ENCODE peak calls at places on chromosomes 2 and 18, in eight cellular contexts. C is upper lobe of left lung, K is HCT116, O is H1, M is Panc1, L is sigmoid colon, Y is SK-N-SH, R is esophagus muscularis mucosa. E is an unnamed sample. For H3K9me3, the result is how much of the 10 kb centered on the place peaks cover.

GRCh38 chr2:26330114-26330581 is 15.8 kb upstream of the SELENOI start:
- DNase-seq in C (peak), R (peak), Y (peak), M (peak), L (peak), K (peak), O (no peak), E (peak)

GRCh38 chr2:1863861-1864260 is 119.5 kb upstream of the PXDN start:
- DNase-seq in K (no peak), Y (no peak), O (no peak), L (no peak), R (no peak), M (no peak), C (peak), E (no peak)

GRCh38 chr2:43021791-43022500 is 204.5 kb downstream of the ZFP36L2 start:
- DNase-seq in Y (no peak), M (no peak), O (peak), K (peak), C (peak), L (peak), R (no peak), E (peak)

GRCh38 chr2:67108231-67108630 is 288.9 kb upstream of the ETAA1 start:
- DNase-seq in K (no peak), L (no peak), R (no peak), M (no peak), C (no peak), Y (no peak), O (no peak), E (no peak)

GRCh38 chr18:38406625-38407024 is 841.0 kb upstream of the CELF4 start:
- DNase-seq in L (no peak), Y (no peak), C (no peak), R (no peak), M (no peak), O (no peak), K (no peak), E (no peak)

GRCh38 chr18:59662008-59662701 is 35.1 kb downstream of the CCBE1 start:
- DNase-seq in L (no peak), R (no peak), Y (no peak), M (no peak), O (no peak), K (no peak), C (no peak), E (no peak)

GRCh38 chr2:118351796-118352195 is 263.5 kb downstream of the INSIG2 start:
- DNase-seq in O (no peak), K (no peak), M (no peak), R (no peak), Y (no peak), C (no peak), L (no peak), E (no peak)

GRCh38 chr2:132943829-132944228 is 273.8 kb upstream of the LYPD1 start:
- DNase-seq in L (no peak), Y (no peak), C (no peak), M (no peak), K (no peak), R (no peak), O (no peak), E (no peak)

GRCh38 chr2:216339456-216340279 is 32.6 kb downstream of the MARCHF4 start:
- DNase-seq in C (no peak), Y (peak), L (no peak), R (peak), K (no peak), O (no peak), M (no peak), E (no peak)

GRCh38 chr2:219576505-219577388 is 4.6 kb downstream of the INHA start:
- DNase-seq in K (no peak), Y (no peak), M (no peak), L (no peak), R (no peak), C (no peak), O (no peak), E (no peak)

GRCh38 chr18:36947820-36948348 is 119.0 kb downstream of the KIAA1328 start:
- DNase-seq in O (peak), Y (no peak), R (no peak), K (peak), M (no peak), L (no peak), C (no peak), E (no peak)

GRCh38 chr2:65053199-65053598 is 3.0 kb upstream of the CEP68 start:
- DNase-seq in L (no peak), M (no peak), O (no peak), R (no peak), Y (no peak), C (no peak), K (no peak), E (peak)

GRCh38 chr2:20593072-20594034 is 57.5 kb downstream of the HS1BP3 start:
- DNase-seq in O (no peak), K (no peak), R (no peak), Y (no peak), M (no peak), L (peak), C (no peak), E (peak)

GRCh38 chr2:17918789-17919188 is 40.3 kb downstream of the KCNS3 start:
- DNase-seq in Y (peak), M (no peak), O (no peak), K (no peak), R (no peak), L (no peak), C (no peak), E (no peak)

GRCh38 chr2:112870851-112871830 is 34.6 kb upstream of the IL1B start:
- DNase-seq in C (no peak), O (no peak), R (peak), M (no peak), L (no peak), Y (no peak), K (no peak), E (no peak)

GRCh38 chr2:13014783-13015182 is 298.0 kb downstream of the TRIB2 start:
- DNase-seq in L (no peak), C (no peak), O (no peak), K (no peak), R (no peak), Y (peak), M (no peak), E (no peak)

GRCh38 chr2:204036706-204037105 is 100.1 kb downstream of the ICOS start:
- DNase-seq in Y (no peak), R (no peak), C (no peak), L (no peak), K (no peak), O (no peak), M (no peak), E (no peak)

GRCh38 chr2:46878886-46879285 is 36.7 kb downstream of the MCFD2 start:
- DNase-seq in L (no peak), M (no peak), O (no peak), R (no peak), Y (peak), C (peak), K (no peak), E (no peak)
- TF ChIP-seq POLR2AphosphoS5 in L (no peak), M (no peak), O (no peak), R (peak), Y (no peak), C (peak), K (no peak), E (no peak)

DNA sequence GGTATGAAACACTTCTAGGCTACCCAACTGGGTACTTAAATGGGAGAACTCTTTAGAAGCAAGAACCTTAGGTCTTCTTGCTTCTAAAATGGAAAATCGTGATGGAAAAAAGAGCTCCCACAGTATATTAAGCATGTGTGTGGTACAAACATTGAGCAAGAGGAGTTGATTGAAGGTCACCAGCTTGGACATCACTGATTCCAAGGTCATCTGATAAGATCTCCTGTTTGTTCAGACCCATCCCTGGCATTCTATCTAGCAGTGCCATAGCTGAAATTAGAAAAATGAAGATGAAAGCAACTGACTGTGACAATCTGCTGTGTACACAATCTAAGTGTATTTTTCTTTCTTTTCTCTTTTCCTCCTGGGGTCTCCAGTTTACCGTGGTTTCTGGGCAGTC is 35.7 kb downstream of the TMEM182 start:
- DNase-seq in C (no peak), R (no peak), O (no peak), L (no peak), M (no peak), Y (no peak), K (no peak), E (no peak)
- H3K9me3 ChIP-seq in C (under half), R (under half), O (under half), L (under half), M (under half), Y (under half), K (under half), E (under half)

GRCh38 chr2:71003396-71003795 is 8.7 kb upstream of the TEX261 start:
- DNase-seq in O (no peak), Y (no peak), C (no peak), R (no peak), M (no peak), K (no peak), L (no peak), E (no peak)

GRCh38 chr2:70999362-70999761 is 4.7 kb upstream of the TEX261 start:
- DNase-seq in L (peak), K (no peak), C (no peak), O (no peak), M (no peak), Y (no peak), R (no peak), E (no peak)

GRCh38 chr2:71001592-71002570 is 7.2 kb upstream of the TEX261 start:
- DNase-seq in O (no peak), M (no peak), L (peak), C (peak), K (no peak), Y (peak), R (no peak), E (no peak)

GRCh38 chr2:71004356-71004755 is 9.7 kb upstream of the TEX261 start:
- DNase-seq in O (no peak), Y (no peak), C (no peak), K (no peak), M (no peak), L (peak), R (no peak), E (no peak)

DNA sequence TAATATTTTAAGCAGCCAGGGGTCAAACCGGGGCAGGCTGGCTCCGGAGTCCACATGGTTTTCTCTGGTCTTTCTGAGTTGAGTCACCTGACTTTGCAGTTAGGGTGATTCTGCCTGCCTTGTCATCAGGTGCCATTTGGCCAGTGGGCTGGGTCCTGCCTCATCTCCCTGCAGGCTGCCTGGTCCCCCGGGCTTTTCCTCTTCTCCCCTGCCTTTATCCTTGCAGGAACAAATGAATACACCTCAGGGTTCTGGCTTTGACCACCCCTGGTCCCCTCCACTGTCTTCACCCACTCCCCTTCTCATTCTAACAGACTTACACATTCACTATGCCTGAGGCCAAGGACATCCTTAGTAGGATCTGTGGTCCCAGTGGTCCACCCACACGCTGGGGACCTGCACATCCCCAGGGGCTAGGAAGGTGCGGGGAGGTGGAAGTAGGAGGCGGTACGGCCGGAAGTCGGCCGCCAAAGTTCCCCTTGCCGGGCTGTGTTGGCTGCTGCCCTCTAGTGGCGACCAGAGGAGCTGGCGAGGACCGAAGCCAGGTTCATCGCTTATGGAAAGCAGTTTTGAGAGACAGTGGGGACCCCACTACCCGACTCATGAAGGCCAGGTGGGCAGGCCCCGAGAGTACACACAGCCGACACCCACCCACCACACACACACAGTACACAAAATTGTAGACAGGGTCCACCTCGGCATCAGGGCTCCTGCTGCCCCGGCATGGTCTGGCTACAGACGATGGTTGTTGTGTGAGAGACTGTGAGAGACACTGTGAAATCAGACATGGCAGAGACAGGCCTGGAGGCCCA is 6.3 kb upstream of the TEX261 start:
- DNase-seq in R (no peak), C (peak), M (no peak), L (peak), K (peak), O (no peak), Y (peak), E (peak)
- TF ChIP-seq POLR2AphosphoS5 in R (peak), C (peak), M (no peak), L (no peak), K (peak), O (no peak), Y (no peak), E (no peak)

DNA sequence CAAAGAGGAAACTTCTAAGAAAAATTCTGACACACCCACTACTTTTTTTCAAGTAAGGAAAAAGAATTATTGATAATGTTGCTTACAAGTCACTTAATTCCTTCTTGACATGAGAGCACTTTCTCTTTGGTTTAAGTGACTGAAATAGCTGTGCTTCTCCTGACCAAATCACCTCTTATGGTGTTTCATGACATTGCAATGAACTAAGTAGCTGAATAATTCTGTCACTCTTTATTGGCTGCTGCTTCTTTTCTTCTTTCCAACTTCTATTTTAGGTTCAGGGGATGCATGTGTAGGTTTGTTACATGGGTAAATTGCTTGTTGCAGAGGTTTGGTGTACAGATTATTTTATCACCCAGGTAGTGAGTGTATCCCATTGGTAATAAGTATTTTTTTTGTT is 447.6 kb upstream of the NETO1 start:
- DNase-seq in K (no peak), C (no peak), L (no peak), O (no peak), R (no peak), M (no peak), Y (no peak), E (no peak)
- H3K9me3 ChIP-seq in K (under half), C (under half), L (under half), O (under half), R (under half), M (under half), Y (under half), E (under half)